ENCODE peak calls at places on chromosomes 6 and 20, in ten cellular contexts. Y, F, V, X, S, B, L, A, E and J are unnamed samples.

GRCh38 chr20:54228841-54229240 is 21.0 kb downstream of the PFDN4 start:
- DNase-seq in Y (peak), L (no peak), V (no peak), E (no peak), X (no peak), S (no peak), A (no peak), B (no peak), F (peak), J (no peak)

GRCh38 chr6:6771964-6772363 is 183.4 kb downstream of the LY86 start:
- DNase-seq in X (no peak), F (no peak), E (no peak), S (no peak), A (no peak), V (no peak), B (no peak), L (no peak), Y (no peak), J (no peak)

GRCh38 chr20:60728705-60729104 is 523.4 kb upstream of the CDH4 start:
- DNase-seq in V (no peak), E (no peak), Y (no peak), X (no peak), L (no peak), A (no peak), B (no peak), S (no peak), F (no peak), J (no peak)

GRCh38 chr20:4609511-4609910 is 112.2 kb upstream of the PRND start:
- DNase-seq in V (no peak), L (no peak), F (no peak), Y (no peak), B (no peak), X (no peak), S (no peak), A (no peak), E (no peak), J (no peak)

GRCh38 chr6:163923658-163924411 is 509.3 kb downstream of the QKI start:
- DNase-seq in Y (no peak), X (no peak), E (no peak), A (no peak), F (no peak), S (no peak), B (no peak), V (no peak), L (no peak), J (no peak)

GRCh38 chr6:25295651-25296050 is 16.5 kb downstream of the CARMIL1 start:
- DNase-seq in X (no peak), A (no peak), L (no peak), Y (peak), S (no peak), F (peak), B (no peak), E (no peak), V (no peak), J (no peak)

GRCh38 chr6:139161817-139162284 is 27.0 kb downstream of the HECA start:
- DNase-seq in S (no peak), V (peak), F (no peak), E (no peak), B (no peak), L (no peak), Y (peak), A (peak), X (no peak), J (no peak)

GRCh38 chr6:24935753-24936152 is at the start of gene RIPOR2:
- DNase-seq in E (no peak), X (no peak), F (no peak), Y (no peak), S (peak), V (peak), L (no peak), A (peak), B (no peak), J (no peak)

GRCh38 chr20:17226410-17227198 is at the start of gene PCSK2:
- DNase-seq in X (no peak), F (peak), V (no peak), B (peak), E (peak), A (no peak), L (peak), S (peak), Y (peak), J (peak)

GRCh38 chr6:159806021-159806458 is 6.0 kb downstream of the PNLDC1 start:
- DNase-seq in V (no peak), X (no peak), L (no peak), F (no peak), S (no peak), Y (peak), A (no peak), B (no peak), E (no peak), J (no peak)

GRCh38 chr6:127023001-127023778 is 95.3 kb upstream of the RSPO3 start:
- DNase-seq in A (no peak), L (no peak), V (no peak), Y (no peak), B (no peak), E (no peak), F (no peak), S (no peak), X (no peak), J (no peak)

GRCh38 chr20:1180949-1181348 is 3.8 kb downstream of the TMEM74B start:
- DNase-seq in B (no peak), V (no peak), F (no peak), Y (no peak), S (no peak), X (no peak), E (no peak), L (no peak), A (no peak), J (no peak)

GRCh38 chr20:59820204-59821041 is 113.0 kb downstream of the SYCP2 start:
- DNase-seq in V (no peak), F (no peak), E (no peak), B (no peak), X (no peak), Y (no peak), L (no peak), A (no peak), S (peak), J (no peak)

GRCh38 chr6:41371992-41372525 is 36.7 kb downstream of the NCR2 start:
- DNase-seq in X (no peak), V (peak), Y (peak), S (no peak), E (no peak), F (peak), L (no peak), A (no peak), B (no peak), J (no peak)
- H3K4me3 ChIP-seq in X (no peak), V (peak), Y (no peak), S (no peak), E (peak), F (peak), L (peak), A (no peak), B (peak), J (no peak)

DNA sequence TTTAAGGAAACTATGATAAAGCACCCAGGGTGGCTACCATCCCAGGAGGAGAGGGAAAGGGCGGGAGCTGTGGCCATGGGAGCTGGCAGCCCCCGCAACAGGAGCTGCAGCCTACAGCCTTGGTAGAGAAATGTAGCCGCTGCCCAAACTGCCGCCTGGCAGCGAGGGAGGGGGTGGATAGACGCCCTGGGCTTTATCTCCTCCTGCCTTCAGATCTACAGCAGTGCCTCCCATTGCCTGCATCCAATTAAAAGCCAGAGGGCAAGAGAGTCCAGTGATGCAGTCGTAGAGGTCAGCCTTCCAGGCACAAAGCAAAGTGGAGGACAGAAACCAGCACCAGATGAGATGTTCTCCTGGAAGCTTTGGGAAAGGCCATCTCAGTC is 35.0 kb upstream of the ZFAND3 start:
- DNase-seq in V (no peak), F (no peak), Y (no peak), B (no peak), S (no peak), L (no peak), E (no peak), X (no peak), A (no peak), J (no peak)
- H3K4me3 ChIP-seq in V (no peak), F (no peak), Y (no peak), B (peak), S (no peak), L (peak), E (no peak), X (no peak), A (no peak), J (no peak)

DNA sequence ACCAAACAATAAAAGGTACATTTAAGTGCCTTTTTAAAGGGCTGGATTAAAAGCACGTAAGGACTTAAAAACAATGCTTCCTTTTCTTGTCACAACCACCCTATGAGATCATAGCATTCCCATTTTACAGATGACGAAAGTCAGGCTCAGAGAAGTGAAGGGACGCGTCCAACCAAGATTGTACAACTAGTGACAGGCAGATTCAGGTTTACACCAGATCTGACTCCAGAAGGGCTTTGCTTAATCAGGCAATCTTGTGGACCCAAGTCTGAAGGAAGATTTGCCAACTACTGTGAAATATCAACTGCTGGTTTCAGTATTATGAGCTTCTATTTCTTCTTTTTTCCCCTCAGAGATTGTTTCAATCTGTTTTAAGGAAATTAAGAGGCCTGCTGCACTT is 876 bp downstream of the ENPP4 start:
- DNase-seq in E (no peak), F (no peak), V (no peak), S (no peak), L (no peak), A (peak), B (no peak), Y (no peak), X (no peak), J (no peak)
- H3K4me3 ChIP-seq in E (peak), F (no peak), V (peak), S (peak), L (peak), A (peak), B (peak), Y (no peak), X (peak), J (no peak)

GRCh38 chr6:170296746-170297576 is 6.1 kb upstream of the DLL1 start:
- DNase-seq in X (no peak), A (no peak), Y (no peak), S (no peak), B (no peak), E (no peak), F (no peak), V (no peak), L (no peak), J (no peak)
- H3K4me3 ChIP-seq in X (no peak), A (no peak), Y (no peak), S (no peak), B (peak), E (no peak), F (no peak), V (no peak), L (no peak), J (no peak)